ENCODE peak calls at places on chromosomes 3 and 15, in four cellular contexts. M is WTC11, A is GM12878, W is K562. U is an unnamed sample.

GRCh38 chr15:56074866-56075265 is 81.5 kb upstream of the NEDD4 start:
- DNase-seq in M (no peak), A (no peak), W (no peak), U (no peak)

GRCh38 chr3:55486857-55487375 is at the start of gene WNT5A:
- DNase-seq in M (peak), A (no peak), W (no peak), U (no peak)

GRCh38 chr15:67144609-67145306 is 79.4 kb downstream of the SMAD3 start:
- DNase-seq in M (peak), A (no peak), W (no peak), U (no peak)

GRCh38 chr3:190360228-190360627 is 27.7 kb upstream of the CLDN16 start:
- DNase-seq in M (no peak), A (no peak), W (no peak), U (no peak)

GRCh38 chr3:37852097-37852496 is 9.6 kb upstream of the CTDSPL start:
- DNase-seq in M (no peak), A (no peak), W (no peak), U (no peak)

GRCh38 chr15:90469723-90470122 is 60.0 kb upstream of the CRTC3 start:
- DNase-seq in M (no peak), A (no peak), W (no peak), U (no peak)

GRCh38 chr3:133230191-133230590 is 169.7 kb upstream of the BFSP2 start:
- DNase-seq in M (no peak), A (no peak), W (no peak), U (no peak)

GRCh38 chr15:83717010-83717409 is 63.1 kb downstream of the ADAMTSL3 start:
- DNase-seq in M (no peak), A (no peak), W (no peak), U (no peak)

GRCh38 chr3:11953778-11954177 is 50.4 kb upstream of the SYN2 start:
- DNase-seq in M (no peak), A (no peak), W (no peak), U (no peak)

GRCh38 chr3:112653209-112653871 is 12.4 kb upstream of the CCDC80 start:
- DNase-seq in M (no peak), A (no peak), W (no peak), U (no peak)

GRCh38 chr3:188403404-188403803 is 249.4 kb downstream of the LPP start:
- DNase-seq in M (no peak), A (no peak), W (no peak), U (no peak)

GRCh38 chr3:81485444-81485865 is 276.0 kb downstream of the GBE1 start:
- DNase-seq in M (no peak), A (peak), W (no peak), U (no peak)

GRCh38 chr3:120683213-120683612 is 1.2 kb upstream of the HGD start:
- DNase-seq in M (no peak), A (no peak), W (no peak), U (peak)

GRCh38 chr3:192169332-192169915 is 557.9 kb downstream of the FGF12 start:
- DNase-seq in M (no peak), A (no peak), W (no peak), U (no peak)

GRCh38 chr3:27559835-27560234 is 75.7 kb upstream of the SLC4A7 start:
- DNase-seq in M (no peak), A (no peak), W (no peak), U (no peak)

GRCh38 chr3:156463123-156463522 is 91.8 kb downstream of the SSR3 start:
- DNase-seq in M (no peak), A (no peak), W (no peak), U (no peak)

GRCh38 chr15:89333959-89334509 is 590 bp downstream of the POLG start:
- DNase-seq in M (no peak), A (no peak), W (no peak), U (no peak)

GRCh38 chr3:157067114-157067513 is 92.8 kb downstream of the CCNL1 start:
- DNase-seq in M (no peak), A (no peak), W (no peak), U (no peak)

GRCh38 chr3:127406309-127407025 is 118.6 kb upstream of the PRR20G start:
- DNase-seq in M (no peak), A (no peak), W (peak), U (peak)

GRCh38 chr15:99450896-99451358 is 114.9 kb upstream of the MEF2A start:
- DNase-seq in M (no peak), A (no peak), W (peak), U (no peak)

GRCh38 chr3:172289583-172289982 is 158.7 kb downstream of the GHSR start:
- DNase-seq in M (peak), A (no peak), W (no peak), U (no peak)

GRCh38 chr3:88779482-88779881 is 327.9 kb upstream of the EPHA3 start:
- DNase-seq in M (no peak), A (no peak), W (no peak), U (no peak)

GRCh38 chr3:140277886-140278285 is 342.9 kb downstream of the CLSTN2 start:
- DNase-seq in M (no peak), A (no peak), W (no peak), U (no peak)

GRCh38 chr3:140273542-140274195 is 338.7 kb downstream of the CLSTN2 start:
- DNase-seq in M (no peak), A (no peak), W (no peak), U (no peak)

GRCh38 chr3:140274429-140274828 is 339.4 kb downstream of the CLSTN2 start:
- DNase-seq in M (no peak), A (no peak), W (no peak), U (no peak)

DNA sequence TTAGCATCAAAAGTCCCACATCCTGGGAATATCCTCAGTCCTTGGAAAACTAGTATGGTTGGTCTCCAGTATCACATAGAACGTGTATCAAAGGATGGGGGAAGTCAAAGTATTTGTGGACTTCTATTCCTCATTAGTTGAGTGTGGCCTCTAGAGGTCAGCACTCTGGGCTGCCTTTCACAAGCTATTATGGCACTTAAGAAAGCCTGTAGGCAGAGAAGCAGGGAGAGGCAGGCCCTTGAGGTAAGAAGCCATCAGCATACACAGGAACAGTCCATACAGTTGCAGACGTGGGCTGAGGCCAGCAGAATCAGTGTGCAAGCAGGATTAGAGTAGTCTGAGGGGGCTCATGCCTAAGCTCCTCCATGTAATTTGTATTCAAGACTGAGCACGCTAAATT is 341.7 kb downstream of the CLSTN2 start:
- DNase-seq in M (peak), A (no peak), W (no peak), U (peak)
- TF ChIP-seq CREM in M (no peak), A (no peak), W (no peak), U (no peak)

DNA sequence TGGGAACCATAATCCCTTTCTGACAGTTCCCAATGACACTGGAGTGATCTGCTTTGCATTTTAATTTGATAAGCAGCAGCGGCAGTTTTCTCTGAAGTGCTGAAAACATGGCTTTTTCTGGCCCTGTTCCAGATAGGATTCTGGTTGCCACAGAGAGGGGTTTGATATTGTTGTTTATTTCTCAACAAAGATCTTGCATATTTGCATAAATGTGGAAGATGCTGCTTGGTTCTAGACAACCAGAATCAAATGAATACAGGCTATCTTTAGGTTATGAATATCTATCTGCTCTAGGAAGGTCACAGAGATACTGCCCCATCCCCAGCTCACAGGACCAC is 137.1 kb downstream of the ZNF609 start:
- DNase-seq in M (no peak), A (no peak), W (no peak), U (no peak)
- TF ChIP-seq CREM in M (no peak), A (no peak), W (no peak), U (no peak)

GRCh38 chr3:114649331-114649730 is 355.5 kb downstream of the TIGIT start:
- DNase-seq in M (no peak), A (no peak), W (no peak), U (peak)
- TF ChIP-seq CREM in M (no peak), A (no peak), W (no peak), U (no peak)

DNA sequence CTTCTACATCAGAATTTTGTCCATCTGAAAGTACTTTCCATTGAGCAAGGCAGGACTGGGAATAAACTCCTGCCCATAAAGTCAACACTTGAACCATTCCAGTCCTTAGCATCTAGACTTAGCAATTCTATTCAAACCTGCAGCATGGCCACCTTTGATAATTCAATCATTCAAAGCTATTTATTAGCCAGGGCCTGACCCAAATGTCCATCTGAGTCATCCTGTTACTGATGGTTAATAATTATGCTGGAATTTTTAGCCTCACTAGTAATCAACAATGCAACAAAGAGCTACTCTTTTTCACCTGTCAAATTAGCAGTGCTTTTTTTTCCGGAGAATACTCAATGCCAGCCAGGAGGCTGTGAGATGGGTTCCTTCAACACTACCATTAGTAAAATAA is 72.7 kb upstream of the SNRK start:
- DNase-seq in M (no peak), A (peak), W (no peak), U (no peak)
- TF ChIP-seq CREM in M (no peak), A (no peak), W (no peak), U (no peak)

GRCh38 chr3:52892290-52892624 is 5.1 kb downstream of the STIMATE start:
- DNase-seq in M (no peak), A (no peak), W (no peak), U (no peak)
- TF ChIP-seq CREM in M (no peak), A (no peak), W (no peak), U (no peak)

GRCh38 chr3:100225883-100226282 is 34.9 kb upstream of the TBC1D23 start:
- DNase-seq in M (no peak), A (no peak), W (no peak), U (peak)

GRCh38 chr3:100226712-100227429 is 33.9 kb upstream of the TBC1D23 start:
- DNase-seq in M (no peak), A (no peak), W (peak), U (no peak)

GRCh38 chr3:100234364-100234763 is 26.4 kb upstream of the TBC1D23 start:
- DNase-seq in M (no peak), A (no peak), W (no peak), U (no peak)

GRCh38 chr3:100230715-100231114 is 30.1 kb upstream of the TBC1D23 start:
- DNase-seq in M (no peak), A (no peak), W (no peak), U (no peak)

DNA sequence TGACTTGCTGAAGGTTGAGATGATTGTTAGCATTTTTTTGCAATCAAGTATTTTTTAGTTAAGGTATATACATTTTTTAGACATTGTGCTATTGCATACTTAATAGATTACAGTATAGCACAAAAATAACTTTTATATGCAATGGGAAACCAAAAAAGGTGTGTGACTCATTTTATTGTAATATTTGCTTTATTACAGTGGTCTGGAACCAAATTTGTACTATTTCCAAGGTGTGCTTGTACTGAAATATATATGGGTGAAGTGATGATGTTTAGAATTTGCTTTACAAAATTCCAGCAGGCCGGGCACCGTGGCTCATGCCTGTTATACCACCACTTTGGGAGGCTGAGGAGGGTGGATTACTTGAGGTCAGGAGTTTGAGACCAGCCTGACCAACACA is 29.1 kb upstream of the TBC1D23 start:
- DNase-seq in M (no peak), A (no peak), W (no peak), U (no peak)
- TF ChIP-seq CREM in M (no peak), A (no peak), W (no peak), U (no peak)

DNA sequence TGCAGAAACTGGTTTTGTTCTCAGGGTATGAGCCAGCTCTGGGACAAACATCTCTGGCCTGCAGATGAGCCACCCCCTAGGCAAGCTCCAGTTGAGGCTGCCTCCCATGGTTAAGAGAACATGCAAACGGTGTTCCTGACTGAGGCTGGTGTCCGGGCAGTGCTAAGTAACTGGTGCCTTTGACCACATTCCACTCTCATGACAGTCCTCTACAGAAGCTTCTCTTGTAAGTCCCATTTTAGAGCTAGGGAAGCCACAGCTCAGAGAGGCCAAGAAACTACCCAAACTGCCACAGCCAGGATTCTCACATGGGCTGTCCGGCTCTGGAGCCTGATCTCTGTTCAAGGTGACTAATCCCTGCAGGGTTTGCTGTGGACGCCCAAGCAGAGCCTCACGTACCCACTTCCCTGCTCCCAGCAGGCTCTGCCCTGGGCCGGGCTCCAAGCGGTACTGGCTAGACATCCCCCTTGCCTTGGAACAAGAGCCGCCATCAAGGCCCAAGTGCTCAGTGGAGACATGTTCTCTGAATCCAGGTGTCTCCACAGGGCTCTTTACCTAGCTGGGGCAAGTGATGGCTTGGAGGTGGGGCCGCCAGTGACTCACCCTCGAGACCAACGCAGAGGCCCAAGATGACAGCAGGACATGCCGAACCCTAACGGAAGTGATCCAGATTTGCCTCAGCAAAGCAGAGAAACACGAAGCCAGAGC is 24.6 kb downstream of the KLHL25 start:
- DNase-seq in M (no peak), A (no peak), W (no peak), U (no peak)
- TF ChIP-seq CREM in M (no peak), A (no peak), W (no peak), U (no peak)

DNA sequence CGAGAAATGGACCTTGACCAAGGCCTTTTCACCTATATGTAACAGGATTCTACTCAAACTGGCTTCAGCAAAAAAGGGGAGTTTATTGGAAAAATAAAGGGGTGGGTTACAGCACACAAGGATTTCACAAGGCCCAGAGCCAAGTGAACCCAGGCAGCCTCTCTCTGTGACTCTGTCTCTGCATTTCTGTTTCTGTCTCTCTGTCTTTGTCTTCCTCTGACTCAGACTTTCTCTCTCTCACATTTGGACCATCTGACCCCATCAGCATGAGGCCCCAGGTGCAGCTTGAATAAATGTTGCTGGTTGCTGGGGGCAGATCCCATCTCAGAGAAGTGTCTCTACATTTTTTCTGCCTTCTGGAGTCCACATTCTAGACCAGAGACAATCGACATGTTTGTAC is 45.0 kb downstream of the RPLP1 start:
- DNase-seq in M (no peak), A (no peak), W (no peak), U (no peak)
- TF ChIP-seq CREM in M (no peak), A (no peak), W (no peak), U (no peak)

GRCh38 chr3:46703013-46703520 is 1.9 kb downstream of the TMIE start:
- DNase-seq in M (no peak), A (no peak), W (no peak), U (no peak)

GRCh38 chr3:46701211-46701939 is at the start of gene TMIE:
- DNase-seq in M (no peak), A (no peak), W (no peak), U (no peak)

GRCh38 chr3:46702246-46703012 is 1.2 kb downstream of the TMIE start:
- DNase-seq in M (no peak), A (no peak), W (no peak), U (no peak)

GRCh38 chr3:46700772-46701171 is 420 bp upstream of the TMIE start:
- DNase-seq in M (no peak), A (no peak), W (no peak), U (no peak)

DNA sequence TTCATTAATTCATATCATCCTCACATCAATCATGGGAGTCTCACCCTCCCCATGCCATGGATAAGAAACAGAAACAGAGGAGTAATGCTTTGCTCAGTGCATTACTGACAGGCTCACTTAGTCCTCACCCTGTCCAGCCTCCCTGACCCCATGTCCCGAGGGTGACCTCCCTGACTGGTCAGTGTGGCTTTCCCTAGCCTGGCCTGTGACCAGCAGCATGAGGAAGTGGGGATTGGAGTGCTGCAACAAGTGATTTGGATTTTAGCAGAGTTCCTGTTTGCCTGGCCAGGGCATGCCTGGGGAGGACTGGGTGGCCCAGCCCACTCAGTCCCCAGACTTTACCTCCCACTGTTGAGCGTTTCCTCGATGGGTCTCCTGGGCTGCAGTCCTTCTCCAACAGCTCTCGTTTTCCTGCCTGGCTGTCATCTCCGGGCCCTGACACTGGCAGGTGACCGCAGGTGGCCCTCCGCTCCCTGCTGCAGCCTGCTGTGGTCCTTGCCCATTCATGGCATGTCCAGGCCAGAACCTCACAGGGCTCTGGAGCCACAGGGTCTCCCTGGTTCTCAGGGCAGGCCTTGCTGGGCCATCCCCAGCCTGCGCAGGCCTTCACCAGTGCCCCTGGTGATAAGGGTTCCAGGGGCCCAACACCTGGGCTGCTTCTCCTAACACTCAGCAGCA is 1.2 kb upstream of the TMIE start:
- DNase-seq in M (no peak), A (no peak), W (no peak), U (no peak)
- TF ChIP-seq CREM in M (no peak), A (no peak), W (no peak), U (no peak)